ENCODE peak calls at places on chromosomes 3 and 15, in ten cellular contexts. C is thyroid gland, U is stomach, V is esophagus muscularis mucosa, F is right lobe of liver, M is tibial nerve, P is A549, G is breast epithelium, B is ovary, J is transverse colon. Q is an unnamed sample. For H3K4me1, the result is how much of the 10 kb centered on the place peaks cover.

GRCh38 chr15:74928771-74929198 is 9.1 kb downstream of the COX5A start:
- DNase-seq in G (no peak), F (no peak), U (no peak), P (no peak), M (no peak), J (no peak), V (no peak), C (no peak), B (no peak), Q (no peak)

GRCh38 chr15:71610991-71611720 is 199.2 kb upstream of the NR2E3 start:
- DNase-seq in M (no peak), C (no peak), U (no peak), F (no peak), V (no peak), J (no peak), G (no peak), P (no peak), B (no peak), Q (no peak)

GRCh38 chr15:79090487-79091203 is at the start of gene RASGRF1:
- DNase-seq in B (no peak), V (no peak), P (peak), J (no peak), U (no peak), M (no peak), G (no peak), F (peak), C (no peak), Q (no peak)

GRCh38 chr3:115627180-115628074 is 4.1 kb downstream of the GAP43 start:
- DNase-seq in G (no peak), F (no peak), U (no peak), P (no peak), C (no peak), J (no peak), M (no peak), B (no peak), V (no peak), Q (no peak)

GRCh38 chr15:43103939-43104338 is 1.9 kb downstream of the UBR1 start:
- DNase-seq in G (no peak), P (no peak), J (no peak), B (no peak), F (no peak), C (no peak), M (no peak), U (no peak), V (no peak), Q (no peak)

GRCh38 chr3:47324278-47324865 is 41.6 kb downstream of the KLHL18 start:
- DNase-seq in G (peak), V (no peak), C (peak), F (peak), U (peak), M (peak), P (peak), J (peak), B (peak), Q (peak)

GRCh38 chr3:46460051-46460450 is 4.7 kb downstream of the LTF start:
- DNase-seq in F (peak), U (no peak), P (no peak), C (no peak), G (no peak), B (no peak), V (no peak), J (no peak), M (no peak), Q (no peak)

GRCh38 chr15:48681274-48681840 is 35.8 kb upstream of the FBN1 start:
- DNase-seq in P (no peak), V (no peak), C (no peak), U (no peak), F (no peak), G (no peak), M (no peak), B (no peak), J (no peak), Q (no peak)

GRCh38 chr3:188244395-188244861 is 90.5 kb downstream of the LPP start:
- DNase-seq in G (no peak), U (no peak), V (no peak), M (no peak), P (peak), F (no peak), B (no peak), J (no peak), C (no peak), Q (no peak)

GRCh38 chr15:20407553-20407952 is 134.0 kb downstream of the GOLGA6L6 start:
- DNase-seq in F (no peak), U (no peak), M (no peak), P (no peak), C (no peak), V (no peak), J (no peak), G (no peak), B (no peak), Q (no peak)

GRCh38 chr15:59371458-59372351 is 966 bp downstream of the MYO1E start:
- DNase-seq in G (peak), P (no peak), V (no peak), M (peak), B (peak), F (peak), J (peak), C (peak), U (peak), Q (peak)

GRCh38 chr15:71328453-71328852 is 213.2 kb downstream of the THSD4 start:
- DNase-seq in C (no peak), M (no peak), J (no peak), B (no peak), U (no peak), V (no peak), P (no peak), F (peak), G (no peak), Q (no peak)

GRCh38 chr3:124745092-124745491 is 14.8 kb downstream of the UMPS start:
- DNase-seq in G (no peak), U (no peak), P (no peak), V (no peak), F (no peak), C (no peak), M (no peak), J (no peak), B (no peak), Q (no peak)

GRCh38 chr3:39378092-39378491 is 5.1 kb upstream of the SLC25A38 start:
- DNase-seq in P (peak), G (no peak), U (peak), V (no peak), J (peak), F (peak), M (no peak), C (peak), B (no peak), Q (no peak)

GRCh38 chr3:183958775-183959174 is 58.9 kb downstream of the ABCC5 start:
- DNase-seq in V (no peak), J (peak), G (no peak), P (no peak), F (no peak), M (no peak), B (no peak), U (no peak), C (no peak), Q (no peak)

GRCh38 chr15:35751421-35752133 is 205.6 kb upstream of the DPH6 start:
- DNase-seq in F (peak), V (no peak), M (peak), B (peak), U (peak), J (peak), C (peak), G (peak), P (peak), Q (peak)

GRCh38 chr15:66085128-66085527 is 168.4 kb downstream of the MEGF11 start:
- DNase-seq in B (no peak), M (no peak), V (no peak), U (no peak), P (peak), F (no peak), C (no peak), G (no peak), J (no peak), Q (no peak)

GRCh38 chr15:65033659-65034269 is 4.3 kb upstream of the MTFMT start:
- DNase-seq in J (peak), C (no peak), M (no peak), G (no peak), B (no peak), F (no peak), V (no peak), P (peak), U (no peak), Q (no peak)

GRCh38 chr3:117955196-117955595 is 1079.5 kb downstream of the IGSF11 start:
- DNase-seq in G (no peak), J (no peak), P (no peak), C (no peak), B (no peak), U (no peak), M (no peak), V (no peak), F (no peak), Q (no peak)

GRCh38 chr3:151145713-151146070 is 57.3 kb downstream of the GPR171 start:
- DNase-seq in U (no peak), C (no peak), B (no peak), G (no peak), V (no peak), F (no peak), M (no peak), J (no peak), P (no peak), Q (no peak)

GRCh38 chr3:61537366-61537765 is 24.0 kb upstream of the PTPRG start:
- DNase-seq in J (no peak), U (no peak), G (no peak), V (no peak), C (peak), M (no peak), B (no peak), F (no peak), P (no peak), Q (no peak)

GRCh38 chr3:78665776-78666457 is 1101.9 kb downstream of the ROBO1 start:
- DNase-seq in B (no peak), U (no peak), G (no peak), C (no peak), V (no peak), F (no peak), P (no peak), J (no peak), M (no peak), Q (no peak)

GRCh38 chr15:80673561-80674244 is 21.4 kb upstream of the ABHD17C start:
- DNase-seq in P (no peak), F (no peak), B (no peak), C (no peak), J (no peak), M (no peak), G (no peak), V (no peak), U (no peak), Q (no peak)

GRCh38 chr3:144643778-144644191 is 672.2 kb downstream of the DIPK2A start:
- DNase-seq in G (no peak), B (no peak), V (no peak), U (no peak), C (no peak), P (no peak), M (no peak), F (no peak), J (no peak), Q (no peak)

GRCh38 chr3:124281453-124282316 is 289.8 kb upstream of the ROPN1 start:
- DNase-seq in P (peak), B (no peak), M (peak), V (peak), J (peak), G (no peak), U (no peak), F (no peak), C (no peak), Q (no peak)

GRCh38 chr3:196111939-196112386 is 30.1 kb upstream of the TFRC start:
- DNase-seq in G (no peak), B (no peak), M (no peak), U (no peak), F (no peak), P (no peak), V (no peak), J (no peak), C (no peak), Q (no peak)

GRCh38 chr3:170440346-170440745 is 21.7 kb downstream of the CLDN11 start:
- DNase-seq in V (no peak), J (no peak), C (no peak), U (no peak), F (no peak), M (no peak), G (no peak), B (no peak), P (no peak), Q (no peak)

GRCh38 chr3:100006570-100007271 is 107.6 kb downstream of the FILIP1L start:
- DNase-seq in M (no peak), G (no peak), C (no peak), U (no peak), F (no peak), J (no peak), B (no peak), P (peak), V (no peak), Q (no peak)

GRCh38 chr3:172138792-172139507 is 99.6 kb downstream of the FNDC3B start:
- DNase-seq in C (peak), V (no peak), B (no peak), P (peak), M (peak), F (no peak), U (peak), J (peak), G (peak), Q (peak)

GRCh38 chr15:81480645-81481053 is 106.6 kb upstream of the TMC3 start:
- DNase-seq in C (no peak), B (peak), J (no peak), V (no peak), F (no peak), M (peak), U (no peak), P (peak), G (no peak), Q (peak)

GRCh38 chr15:53462631-53463030 is 296.8 kb downstream of the WDR72 start:
- DNase-seq in J (no peak), U (no peak), G (no peak), M (no peak), P (no peak), C (no peak), V (no peak), B (no peak), F (no peak), Q (no peak)

GRCh38 chr3:23987376-23987775 is 42.3 kb downstream of the NR1D2 start:
- DNase-seq in C (no peak), G (no peak), V (no peak), P (no peak), J (no peak), B (no peak), F (no peak), U (no peak), M (no peak), Q (no peak)

GRCh38 chr3:116947148-116947547 is 237.6 kb downstream of the TUSC7 start:
- DNase-seq in U (no peak), V (no peak), J (no peak), M (no peak), F (no peak), G (no peak), P (no peak), C (no peak), B (no peak), Q (no peak)

GRCh38 chr3:116950302-116951055 is 240.9 kb downstream of the TUSC7 start:
- DNase-seq in J (no peak), P (no peak), U (no peak), B (no peak), C (no peak), G (no peak), F (no peak), V (no peak), M (no peak), Q (no peak)

GRCh38 chr3:116946376-116946775 is 236.8 kb downstream of the TUSC7 start:
- DNase-seq in F (no peak), V (no peak), P (no peak), J (no peak), M (no peak), U (no peak), C (no peak), B (no peak), G (no peak), Q (no peak)

GRCh38 chr3:116947809-116948208 is 238.2 kb downstream of the TUSC7 start:
- DNase-seq in P (no peak), B (no peak), F (no peak), C (no peak), V (no peak), U (peak), G (no peak), M (no peak), J (no peak), Q (no peak)

GRCh38 chr3:116951610-116952009 is 242.0 kb downstream of the TUSC7 start:
- DNase-seq in C (no peak), U (no peak), M (no peak), J (no peak), B (no peak), V (no peak), G (no peak), F (no peak), P (no peak), Q (no peak)
- H3K27ac ChIP-seq in C (no peak), U (no peak), M (peak), J (no peak), B (no peak), V (peak), G (no peak), F (no peak), P (no peak), Q (no peak)

GRCh38 chr15:91866371-91866905 is 12.9 kb downstream of the SLCO3A1 start:
- DNase-seq in F (no peak), P (no peak), U (no peak), C (no peak), B (peak), J (no peak), G (peak), V (no peak), M (no peak), Q (peak)

GRCh38 chr15:91864669-91865068 is 11.2 kb downstream of the SLCO3A1 start:
- DNase-seq in J (no peak), U (no peak), G (no peak), V (no peak), C (no peak), B (no peak), M (no peak), P (no peak), F (no peak), Q (no peak)

GRCh38 chr15:91865903-91866302 is 12.4 kb downstream of the SLCO3A1 start:
- DNase-seq in V (no peak), G (no peak), F (no peak), J (no peak), M (no peak), B (no peak), U (no peak), P (no peak), C (no peak), Q (no peak)

GRCh38 chr15:91866971-91867372 is 13.5 kb downstream of the SLCO3A1 start:
- DNase-seq in B (peak), G (peak), M (no peak), J (no peak), C (peak), F (no peak), V (no peak), U (no peak), P (no peak), Q (peak)

DNA sequence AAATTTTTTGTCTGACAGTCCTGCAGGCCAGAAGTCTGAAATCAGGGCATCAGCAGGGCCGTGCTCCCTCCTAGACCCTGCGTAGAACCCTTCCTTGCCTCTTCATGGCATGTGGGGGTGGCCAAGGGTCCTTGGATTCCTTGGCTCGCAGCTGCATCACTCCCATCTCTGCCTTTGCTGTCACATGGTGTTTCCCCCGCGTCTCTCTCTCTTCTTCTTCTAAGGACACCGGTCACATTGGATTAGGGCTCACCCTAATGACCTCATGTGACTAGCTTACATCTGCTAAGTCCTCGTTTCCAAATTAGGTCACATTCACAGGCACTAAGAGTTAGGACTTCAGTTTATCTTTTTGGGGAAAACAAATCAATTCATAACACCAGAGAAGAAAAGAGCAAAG is 12.0 kb downstream of the SLCO3A1 start:
- DNase-seq in B (no peak), J (no peak), P (no peak), U (no peak), M (no peak), V (no peak), C (no peak), F (no peak), G (no peak), Q (no peak)
- H3K4me1 ChIP-seq in B (under half), J (under half), P (under half), U (under half), M (under half), V (half or more), C (half or more), F (under half), G (under half), Q (under half)

GRCh38 chr3:37753428-37753827 is 108.3 kb upstream of the CTDSPL start:
- DNase-seq in U (no peak), F (no peak), P (no peak), C (no peak), B (no peak), M (no peak), G (no peak), V (no peak), J (no peak), Q (no peak)
- TF ChIP-seq POLR2A in U (no peak), F (no peak), P (no peak), C (no peak), B (no peak), M (no peak), G (no peak), V (no peak), J (no peak), Q (no peak)

GRCh38 chr3:11288786-11289637 is 16.8 kb downstream of the ATG7 start:
- DNase-seq in F (no peak), J (no peak), U (no peak), G (no peak), B (no peak), P (peak), M (peak), V (no peak), C (no peak), Q (no peak)
- H3K27ac ChIP-seq in F (peak), J (peak), U (peak), G (peak), B (no peak), P (peak), M (peak), V (peak), C (peak), Q (peak)

GRCh38 chr15:85488997-85489396 is 108.6 kb downstream of the AKAP13 start:
- DNase-seq in J (no peak), C (no peak), F (no peak), U (no peak), M (no peak), V (no peak), G (no peak), P (no peak), B (no peak), Q (no peak)
- H3K4me1 ChIP-seq in J (under half), C (under half), F (under half), U (under half), M (under half), V (half or more), G (under half), P (under half), B (under half), Q (under half)

GRCh38 chr3:146277953-146278631 is 27.2 kb upstream of the PLSCR4 start:
- DNase-seq in B (no peak), F (peak), V (no peak), C (no peak), M (peak), J (no peak), P (peak), G (peak), U (no peak), Q (peak)
- TF ChIP-seq POLR2A in B (no peak), F (no peak), V (no peak), C (no peak), M (no peak), J (no peak), P (no peak), G (no peak), U (no peak), Q (no peak)

GRCh38 chr15:89057506-89058133 is 30.6 kb upstream of the ABHD2 start:
- DNase-seq in M (peak), G (peak), C (peak), B (peak), V (peak), P (peak), F (peak), J (peak), U (peak), Q (peak)
- H3K27ac ChIP-seq in M (no peak), G (no peak), C (no peak), B (no peak), V (no peak), P (peak), F (no peak), J (no peak), U (no peak), Q (peak)

GRCh38 chr3:4830586-4830914 is 148.7 kb upstream of the BHLHE40 start:
- DNase-seq in C (no peak), G (no peak), U (no peak), B (no peak), J (no peak), P (no peak), M (no peak), F (no peak), V (no peak), Q (no peak)
- H3K4me1 ChIP-seq in C (under half), G (under half), U (under half), B (under half), J (under half), P (half or more), M (under half), F (under half), V (half or more), Q (under half)

DNA sequence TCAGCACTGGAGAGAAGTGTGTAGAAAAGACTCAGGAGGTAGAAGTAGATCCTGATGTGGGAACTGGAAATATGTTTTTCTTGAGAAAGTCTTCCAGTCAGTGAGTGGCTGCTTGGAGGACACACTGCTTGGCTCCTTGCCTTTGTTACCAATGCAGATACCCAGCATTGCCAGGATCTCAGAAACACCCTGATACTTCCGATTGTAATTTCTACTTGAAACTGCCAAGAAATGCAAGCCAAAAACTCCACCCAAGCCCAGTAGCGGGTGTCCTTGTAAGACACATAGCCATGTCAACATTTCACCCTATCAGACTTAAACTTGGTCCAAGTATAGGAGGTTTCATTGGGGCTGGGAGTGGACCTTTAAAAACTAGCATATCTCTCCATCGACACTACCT is 141.8 kb downstream of the ALDH1A2 start:
- DNase-seq in V (no peak), M (no peak), F (no peak), C (peak), P (no peak), J (peak), G (no peak), B (no peak), U (peak), Q (no peak)
- TF ChIP-seq POLR2A in V (no peak), M (no peak), F (no peak), C (no peak), P (no peak), J (no peak), G (no peak), B (no peak), U (no peak), Q (no peak)